ENCODE peak calls at places on chromosomes 6 and 20, in seven cellular contexts. Q is spleen, C is GM12878, R is heart left ventricle, V is A549, I is ovary, X is HCT116. Z is an unnamed sample.

GRCh38 chr6:35014341-35014740 is 125.3 kb downstream of the ANKS1A start:
- DNase-seq in Q (no peak), C (no peak), R (no peak), V (no peak), I (no peak), X (no peak), Z (no peak)

GRCh38 chr6:24909281-24910216 is 26.2 kb downstream of the RIPOR2 start:
- DNase-seq in Q (no peak), C (no peak), R (no peak), V (no peak), I (no peak), X (no peak), Z (no peak)

GRCh38 chr6:52392944-52393343 is 27.2 kb upstream of the EFHC1 start:
- DNase-seq in Q (no peak), C (no peak), R (no peak), V (no peak), I (no peak), X (no peak), Z (no peak)

GRCh38 chr20:33647603-33648395 is 14.3 kb upstream of the C20orf144 start:
- DNase-seq in Q (no peak), C (peak), R (no peak), V (no peak), I (no peak), X (no peak), Z (no peak)

GRCh38 chr20:44911264-44911921 is 1.5 kb downstream of the PABPC1L start:
- DNase-seq in Q (peak), C (no peak), R (no peak), V (peak), I (peak), X (peak), Z (peak)

GRCh38 chr6:97697450-97697849 is 414.4 kb upstream of the MMS22L start:
- DNase-seq in Q (no peak), C (no peak), R (no peak), V (no peak), I (no peak), X (no peak), Z (no peak)

GRCh38 chr6:31659649-31660223 is 842 bp downstream of the C6orf47 start:
- DNase-seq in Q (no peak), C (no peak), R (no peak), V (no peak), I (no peak), X (no peak), Z (no peak)

GRCh38 chr6:12637960-12638641 is 78.5 kb upstream of the PHACTR1 start:
- DNase-seq in Q (no peak), C (peak), R (no peak), V (peak), I (no peak), X (peak), Z (peak)

GRCh38 chr20:25236450-25237304 is 11.2 kb upstream of the PYGB start:
- DNase-seq in Q (no peak), C (no peak), R (no peak), V (no peak), I (no peak), X (no peak), Z (no peak)

GRCh38 chr6:11217360-11218076 is 14.9 kb downstream of the NEDD9 start:
- DNase-seq in Q (no peak), C (peak), R (no peak), V (peak), I (no peak), X (no peak), Z (no peak)

GRCh38 chr6:46777476-46778346 is 15.5 kb upstream of the MEP1A start:
- DNase-seq in Q (no peak), C (no peak), R (no peak), V (no peak), I (no peak), X (no peak), Z (no peak)

GRCh38 chr20:15703171-15703911 is 869.9 kb downstream of the KIF16B start:
- DNase-seq in Q (no peak), C (no peak), R (no peak), V (peak), I (no peak), X (no peak), Z (no peak)

GRCh38 chr6:160678744-160679401 is 14.8 kb upstream of the LPA start:
- DNase-seq in Q (no peak), C (no peak), R (no peak), V (no peak), I (no peak), X (no peak), Z (no peak)

GRCh38 chr6:79193971-79194370 is 40.5 kb downstream of the HMGN3 start:
- DNase-seq in Q (no peak), C (no peak), R (no peak), V (no peak), I (no peak), X (no peak), Z (no peak)

GRCh38 chr6:27479319-27480182 is 6.6 kb upstream of the ZNF184 start:
- DNase-seq in Q (peak), C (peak), R (peak), V (peak), I (peak), X (peak), Z (peak)

GRCh38 chr6:136284909-136285308 is 4.7 kb downstream of the BCLAF1 start:
- DNase-seq in Q (no peak), C (no peak), R (no peak), V (no peak), I (no peak), X (no peak), Z (peak)

GRCh38 chr6:6915813-6916547 is 191.8 kb upstream of the RREB1 start:
- DNase-seq in Q (no peak), C (no peak), R (no peak), V (no peak), I (peak), X (no peak), Z (no peak)

GRCh38 chr20:22586645-22587310 is 2.4 kb upstream of the FOXA2 start:
- DNase-seq in Q (no peak), C (no peak), R (no peak), V (peak), I (no peak), X (no peak), Z (peak)

GRCh38 chr6:101224751-101225150 is 168.8 kb upstream of the GRIK2 start:
- DNase-seq in Q (no peak), C (no peak), R (no peak), V (no peak), I (no peak), X (no peak), Z (no peak)

GRCh38 chr6:42367353-42368011 is 84.2 kb downstream of the TRERF1 start:
- DNase-seq in Q (peak), C (peak), R (no peak), V (no peak), I (no peak), X (no peak), Z (no peak)

GRCh38 chr6:84228198-84228543 is 728 bp upstream of the CEP162 start:
- DNase-seq in Q (no peak), C (no peak), R (no peak), V (no peak), I (no peak), X (no peak), Z (no peak)

GRCh38 chr20:3042621-3043020 is 801 bp upstream of the GNRH2 start:
- DNase-seq in Q (peak), C (no peak), R (no peak), V (no peak), I (peak), X (no peak), Z (no peak)

GRCh38 chr6:159821111-159821510 is 21.0 kb downstream of the PNLDC1 start:
- DNase-seq in Q (peak), C (no peak), R (no peak), V (no peak), I (no peak), X (no peak), Z (no peak)

GRCh38 chr6:20438462-20439070 is 36.9 kb downstream of the E2F3 start:
- DNase-seq in Q (no peak), C (no peak), R (no peak), V (no peak), I (no peak), X (no peak), Z (no peak)

GRCh38 chr6:166715065-166715464 is 88.0 kb upstream of the RPS6KA2 start:
- DNase-seq in Q (no peak), C (no peak), R (no peak), V (no peak), I (no peak), X (no peak), Z (no peak)

GRCh38 chr20:45945678-45946148 is 11.2 kb downstream of the PCIF1 start:
- DNase-seq in Q (peak), C (no peak), R (no peak), V (no peak), I (peak), X (no peak), Z (no peak)

GRCh38 chr6:24775520-24776058 is 852 bp downstream of the GMNN start:
- DNase-seq in Q (no peak), C (no peak), R (no peak), V (no peak), I (no peak), X (no peak), Z (peak)

GRCh38 chr6:50905297-50905696 is 86.6 kb downstream of the TFAP2B start:
- DNase-seq in Q (no peak), C (no peak), R (no peak), V (no peak), I (no peak), X (no peak), Z (no peak)

GRCh38 chr6:168636147-168636982 is 195.4 kb downstream of the SMOC2 start:
- DNase-seq in Q (no peak), C (no peak), R (no peak), V (no peak), I (no peak), X (no peak), Z (no peak)

GRCh38 chr20:17357238-17357637 is 130.4 kb downstream of the PCSK2 start:
- DNase-seq in Q (no peak), C (no peak), R (no peak), V (no peak), I (no peak), X (no peak), Z (no peak)

GRCh38 chr6:154468760-154469159 is 41.7 kb downstream of the CNKSR3 start:
- DNase-seq in Q (no peak), C (no peak), R (no peak), V (no peak), I (no peak), X (no peak), Z (no peak)

GRCh38 chr6:17144016-17144415 is 42.2 kb downstream of the STMND1 start:
- DNase-seq in Q (no peak), C (no peak), R (no peak), V (no peak), I (no peak), X (no peak), Z (no peak)

GRCh38 chr20:23568320-23569011 is at the start of gene CST9L:
- DNase-seq in Q (peak), C (no peak), R (no peak), V (no peak), I (no peak), X (no peak), Z (no peak)

GRCh38 chr20:56187791-56188190 is 60.7 kb upstream of the MC3R start:
- DNase-seq in Q (no peak), C (no peak), R (no peak), V (peak), I (no peak), X (no peak), Z (peak)

GRCh38 chr6:39263299-39264037 is 34.2 kb upstream of the KCNK5 start:
- DNase-seq in Q (no peak), C (no peak), R (no peak), V (no peak), I (no peak), X (no peak), Z (no peak)

GRCh38 chr6:16947461-16948159 is 154.2 kb upstream of the STMND1 start:
- DNase-seq in Q (no peak), C (no peak), R (no peak), V (peak), I (no peak), X (peak), Z (no peak)

GRCh38 chr6:153858529-153858928 is 180.5 kb upstream of the OPRM1 start:
- DNase-seq in Q (no peak), C (no peak), R (no peak), V (no peak), I (no peak), X (no peak), Z (no peak)

GRCh38 chr6:78700997-78701396 is 166.4 kb upstream of the IRAK1BP1 start:
- DNase-seq in Q (no peak), C (no peak), R (no peak), V (no peak), I (no peak), X (no peak), Z (no peak)

GRCh38 chr20:24948939-24949679 is at the start of gene CST7:
- DNase-seq in Q (peak), C (peak), R (peak), V (no peak), I (no peak), X (no peak), Z (no peak)

GRCh38 chr6:1510239-1510638 is 99.5 kb upstream of the FOXC1 start:
- DNase-seq in Q (no peak), C (no peak), R (no peak), V (no peak), I (no peak), X (no peak), Z (no peak)
- TF ChIP-seq POLR2A in Q (no peak), C (no peak), R (no peak), V (no peak), I (no peak), X (no peak), Z (no peak)

GRCh38 chr20:62367136-62367482 is at the start of gene LAMA5:
- DNase-seq in Q (no peak), C (no peak), R (peak), V (peak), I (no peak), X (no peak), Z (peak)
- TF ChIP-seq POLR2A in Q (no peak), C (no peak), R (peak), V (peak), I (no peak), X (peak), Z (no peak)

DNA sequence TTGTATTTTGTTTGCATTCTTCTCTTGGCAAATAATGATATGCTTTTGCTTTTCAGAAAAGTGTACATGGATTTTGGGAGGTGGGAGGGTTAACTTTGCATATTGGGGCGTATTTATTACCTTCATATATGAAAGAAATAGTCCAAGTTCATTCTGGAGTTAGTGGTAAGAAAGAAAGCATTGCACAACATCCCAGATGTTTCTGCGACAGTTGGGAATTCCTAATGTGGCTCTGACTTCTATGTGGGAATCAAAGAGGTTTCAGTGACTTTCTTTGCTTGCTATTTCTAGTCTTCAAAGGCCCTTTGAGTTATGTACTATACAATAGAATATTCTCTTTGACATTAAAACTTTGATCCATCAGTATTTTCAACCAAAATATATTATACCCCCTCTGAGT is 78.1 kb downstream of the MMUT start:
- DNase-seq in Q (no peak), C (no peak), R (no peak), V (no peak), I (no peak), X (no peak), Z (no peak)
- TF ChIP-seq POLR2A in Q (no peak), C (no peak), R (no peak), V (no peak), I (no peak), X (no peak), Z (no peak)

GRCh38 chr20:63691711-63692435 is 4.6 kb upstream of the TNFRSF6B start:
- DNase-seq in Q (peak), C (no peak), R (peak), V (no peak), I (no peak), X (no peak), Z (no peak)

GRCh38 chr20:63692436-63693078 is 3.9 kb upstream of the TNFRSF6B start:
- DNase-seq in Q (peak), C (no peak), R (peak), V (peak), I (no peak), X (no peak), Z (no peak)

GRCh38 chr20:63693975-63694595 is 2.4 kb upstream of the TNFRSF6B start:
- DNase-seq in Q (peak), C (no peak), R (no peak), V (no peak), I (no peak), X (no peak), Z (no peak)

GRCh38 chr20:63694596-63695418 is 1.6 kb upstream of the TNFRSF6B start:
- DNase-seq in Q (peak), C (no peak), R (no peak), V (no peak), I (no peak), X (no peak), Z (no peak)

GRCh38 chr20:63693079-63693974 is 3.1 kb upstream of the TNFRSF6B start:
- DNase-seq in Q (peak), C (no peak), R (peak), V (no peak), I (no peak), X (no peak), Z (no peak)
- TF ChIP-seq POLR2A in Q (no peak), C (no peak), R (no peak), V (no peak), I (no peak), X (no peak), Z (no peak)

DNA sequence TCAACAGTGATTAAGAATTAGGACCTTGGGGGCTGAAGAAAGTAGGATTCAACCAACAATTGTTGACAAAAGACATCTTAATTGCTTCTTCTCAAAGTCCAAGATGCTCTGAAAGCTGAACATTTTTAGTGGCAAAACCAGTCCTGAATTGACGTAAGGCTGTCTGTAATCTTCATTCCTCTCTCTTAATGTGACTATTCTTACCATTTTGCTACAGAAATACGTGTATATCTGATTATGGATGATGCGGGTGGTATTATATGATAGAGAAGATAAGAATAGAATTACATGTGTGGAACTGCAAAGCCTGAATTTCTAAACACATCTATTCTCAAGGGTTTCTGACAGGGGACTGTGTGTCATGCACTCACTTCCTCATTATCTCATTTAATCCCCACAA is 130.3 kb upstream of the SASH1 start:
- DNase-seq in Q (no peak), C (no peak), R (no peak), V (no peak), I (no peak), X (no peak), Z (no peak)
- TF ChIP-seq POLR2A in Q (no peak), C (no peak), R (no peak), V (no peak), I (no peak), X (no peak), Z (no peak)

GRCh38 chr20:50151034-50151743 is 2.3 kb downstream of the PEDS1 start:
- DNase-seq in Q (no peak), C (no peak), R (no peak), V (no peak), I (no peak), X (no peak), Z (peak)

GRCh38 chr20:50153153-50153499 is 397 bp downstream of the PEDS1 start:
- DNase-seq in Q (no peak), C (no peak), R (no peak), V (no peak), I (no peak), X (no peak), Z (peak)

GRCh38 chr20:50149481-50150254 is 3.9 kb downstream of the PEDS1 start:
- DNase-seq in Q (no peak), C (no peak), R (no peak), V (no peak), I (no peak), X (no peak), Z (no peak)

GRCh38 chr20:50152394-50153152 is 950 bp downstream of the PEDS1 start:
- DNase-seq in Q (no peak), C (no peak), R (no peak), V (no peak), I (no peak), X (no peak), Z (no peak)

GRCh38 chr20:50153500-50154377 is at the start of gene PEDS1:
- DNase-seq in Q (peak), C (peak), R (peak), V (peak), I (peak), X (peak), Z (peak)
- TF ChIP-seq POLR2A in Q (peak), C (peak), R (peak), V (peak), I (peak), X (peak), Z (peak)

GRCh38 chr6:21707527-21707926 is 114.0 kb downstream of the SOX4 start:
- DNase-seq in Q (no peak), C (no peak), R (no peak), V (no peak), I (no peak), X (no peak), Z (no peak)
- TF ChIP-seq POLR2A in Q (no peak), C (no peak), R (no peak), V (no peak), I (no peak), X (no peak), Z (no peak)